ENCODE peak calls at places on chromosomes 3 and 15, in seven cellular contexts. C, H, T, W, L, Q and S are unnamed samples.

GRCh38 chr15:95127356-95127755 is 896.0 kb downstream of the MCTP2 start:
- DNase-seq in W (no peak), H (no peak), L (no peak), C (no peak), Q (no peak), T (no peak), S (no peak)

GRCh38 chr3:42807929-42808328 is 1.3 kb upstream of the ACKR2 start:
- DNase-seq in W (no peak), H (no peak), T (no peak), Q (no peak), C (no peak), L (no peak), S (no peak)

GRCh38 chr3:74883690-74884089 is 269.2 kb upstream of the CNTN3 start:
- DNase-seq in Q (no peak), H (no peak), C (peak), T (no peak), L (no peak), W (no peak), S (no peak)

GRCh38 chr15:95291878-95292472 is 1038.5 kb upstream of the NR2F2 start:
- DNase-seq in H (peak), C (peak), W (no peak), L (peak), T (peak), Q (no peak), S (peak)

GRCh38 chr3:34405159-34405558 is 606.7 kb downstream of the PDCD6IP start:
- DNase-seq in L (no peak), W (no peak), Q (no peak), T (no peak), C (no peak), H (no peak), S (no peak)

GRCh38 chr3:39107056-39107873 is at the start of the genes GORASP1 and TTC21A:
- DNase-seq in T (peak), H (peak), C (peak), Q (peak), L (peak), W (peak), S (peak)

GRCh38 chr3:112013058-112013783 is 14.5 kb downstream of the TAGLN3 start:
- DNase-seq in Q (peak), W (peak), T (peak), L (peak), C (peak), H (peak), S (peak)

GRCh38 chr3:63351159-63352007 is 73.3 kb downstream of the SYNPR start:
- DNase-seq in H (peak), Q (no peak), T (peak), C (peak), L (no peak), W (no peak), S (peak)

GRCh38 chr15:91882858-91883586 is 29.5 kb downstream of the SLCO3A1 start:
- DNase-seq in H (no peak), W (no peak), L (no peak), Q (no peak), C (no peak), T (no peak), S (no peak)

GRCh38 chr3:98343647-98344507 is 9.8 kb upstream of the OR5K4 start:
- DNase-seq in H (peak), Q (peak), L (peak), W (no peak), C (peak), T (peak), S (no peak)

GRCh38 chr3:46947981-46948791 is 28.4 kb downstream of the CCDC12 start:
- DNase-seq in H (peak), L (peak), T (no peak), Q (peak), W (no peak), C (no peak), S (peak)

GRCh38 chr3:164393171-164393570 is 685.1 kb downstream of the SI start:
- DNase-seq in C (no peak), H (no peak), L (no peak), Q (no peak), T (no peak), W (no peak), S (no peak)

GRCh38 chr3:61894988-61895935 is 333.9 kb downstream of the PTPRG start:
- DNase-seq in C (peak), T (peak), W (peak), H (peak), L (peak), Q (no peak), S (no peak)

GRCh38 chr15:73996939-73997338 is 2.4 kb downstream of the PML start:
- DNase-seq in W (no peak), T (peak), L (peak), C (no peak), Q (no peak), H (peak), S (peak)

GRCh38 chr15:48868549-48868948 is 9.4 kb upstream of the EID1 start:
- DNase-seq in T (no peak), C (no peak), W (no peak), H (no peak), L (no peak), Q (no peak), S (no peak)

GRCh38 chr3:197586181-197586580 is 30.4 kb upstream of the BDH1 start:
- DNase-seq in C (no peak), W (no peak), Q (no peak), L (no peak), T (no peak), H (no peak), S (no peak)

GRCh38 chr3:16067837-16068471 is 106.5 kb upstream of the GALNT15 start:
- DNase-seq in H (no peak), W (no peak), C (peak), L (no peak), Q (no peak), T (no peak), S (no peak)